ENCODE peak calls at places on chromosomes 3 and 15, in ten cellular contexts. U is A172; H is colonic mucosa; Z is activated CD4-positive, alpha-beta T cell treated with anti-CD3 and anti-CD28 coated beads, Interleukin-2, amount 50 U/mL, for 1 hour; X is HCT116; L is mesenteric fat pad; D is NCI-H1092; S is A549; Q is amygdala; O is cardiac muscle cell. J is an unnamed sample.

GRCh38 chr3:5078151-5078550 is 43.9 kb upstream of the ARL8B start:
- DNase-seq in O (no peak), H (no peak), U (peak; percentile 79), X (no peak), Q (no peak), D (no peak), S (peak; percentile 52), Z (no peak), L (no peak), J (no peak)

GRCh38 chr15:99983171-99983891 is 250.1 kb upstream of the LYSMD4 start:
- DNase-seq in Q (no peak), O (peak; percentile 35), S (no peak), H (no peak), X (no peak), U (no peak), Z (no peak), D (no peak), L (no peak), J (no peak)

GRCh38 chr3:120622870-120623718 is 27.0 kb downstream of the NDUFB4 start:
- DNase-seq in Q (no peak), X (peak; percentile 93), O (no peak), D (no peak), U (peak; percentile 98), H (peak; percentile 23), L (no peak), Z (peak; percentile 2), S (peak; percentile 79), J (peak; percentile 16)

GRCh38 chr15:62449638-62450037 is 284.6 kb upstream of the C2CD4B start:
- DNase-seq in H (no peak), Q (no peak), X (no peak), L (no peak), Z (no peak), U (no peak), D (no peak), S (no peak), O (no peak), J (no peak)

GRCh38 chr3:45965281-45966052 is 22.2 kb downstream of the CXCR6 start:
- DNase-seq in D (no peak), Q (no peak), X (no peak), Z (no peak), L (no peak), U (no peak), S (no peak), H (no peak), O (no peak), J (no peak)

GRCh38 chr3:96931491-96931890 is 117.1 kb downstream of the EPHA6 start:
- DNase-seq in H (no peak), S (no peak), Z (no peak), Q (no peak), U (no peak), O (no peak), D (peak; percentile 23), L (no peak), X (no peak), J (no peak)

GRCh38 chr3:75101329-75102147 is 487.1 kb upstream of the CNTN3 start:
- DNase-seq in Z (no peak), L (no peak), H (no peak), D (no peak), Q (no peak), O (no peak), S (no peak), U (no peak), X (no peak), J (no peak)

GRCh38 chr3:16632395-16632794 is 27.2 kb upstream of the DAZL start:
- DNase-seq in Z (no peak), X (no peak), Q (no peak), H (no peak), S (no peak), O (no peak), D (no peak), L (no peak), U (no peak), J (no peak)

GRCh38 chr15:69303337-69304175 is 4.8 kb downstream of the PAQR5 start:
- DNase-seq in X (no peak), U (no peak), Q (no peak), Z (no peak), D (no peak), S (peak; percentile 58), H (no peak), O (peak; percentile 56), L (no peak), J (no peak)

GRCh38 chr3:7630925-7631324 is 770.0 kb downstream of the GRM7 start:
- DNase-seq in Q (no peak), U (peak; percentile 3), Z (no peak), H (peak; percentile 19), S (no peak), X (no peak), D (no peak), L (no peak), O (peak; percentile 77), J (no peak)

GRCh38 chr3:120506076-120506827 is 55.5 kb upstream of the FSTL1 start:
- DNase-seq in D (no peak), Z (no peak), L (no peak), S (no peak), O (no peak), X (no peak), Q (no peak), U (no peak), H (no peak), J (no peak)

GRCh38 chr3:32428092-32429068 is 36.7 kb downstream of the CMTM7 start:
- DNase-seq in L (no peak), Z (peak; percentile 37), U (no peak), Q (no peak), S (no peak), X (no peak), D (no peak), H (peak; percentile 16), O (no peak), J (no peak)

GRCh38 chr3:185940951-185941350 is 3.1 kb upstream of the TRA2B start:
- DNase-seq in H (no peak), Z (no peak), Q (no peak), X (no peak), U (no peak), O (no peak), D (no peak), L (no peak), S (no peak), J (no peak)

GRCh38 chr15:78715930-78716329 is 74.9 kb upstream of the CHRNB4 start:
- DNase-seq in L (no peak), X (no peak), H (no peak), O (peak; percentile 23), Z (no peak), Q (no peak), U (peak; percentile 90), S (peak; percentile 68), D (no peak), J (no peak)

GRCh38 chr15:85329561-85330421 is 50.6 kb upstream of the AKAP13 start:
- DNase-seq in D (no peak), S (peak; percentile 44), L (no peak), X (no peak), U (peak; percentile 65), H (peak; percentile 64), Z (no peak), Q (no peak), O (peak; percentile 51), J (peak; percentile 48)

GRCh38 chr3:33883538-33884203 is 85.2 kb downstream of the PDCD6IP start:
- DNase-seq in L (no peak), S (peak; percentile 33), U (peak; percentile 46), H (peak; percentile 30), Z (no peak), O (peak; percentile 51), X (peak; percentile 23), D (peak; percentile 17), Q (no peak), J (no peak)

GRCh38 chr15:99434506-99435137 is 131.2 kb upstream of the MEF2A start:
- DNase-seq in L (peak; percentile 81), S (no peak), Z (no peak), X (no peak), H (no peak), U (no peak), Q (no peak), O (no peak), D (no peak), J (no peak)

GRCh38 chr3:65927576-65927975 is 111.1 kb downstream of the MAGI1 start:
- DNase-seq in O (no peak), S (no peak), Z (no peak), U (peak; percentile 27), D (peak; percentile 3), L (no peak), H (no peak), X (no peak), Q (no peak), J (no peak)

GRCh38 chr3:107574650-107575049 is 51.9 kb downstream of the BBX start:
- DNase-seq in S (peak; percentile 56), Z (no peak), O (peak; percentile 72), Q (no peak), D (no peak), L (no peak), H (no peak), X (peak; percentile 2), U (peak; percentile 40), J (no peak)

GRCh38 chr3:66538390-66538789 is 37.6 kb upstream of the LRIG1 start:
- DNase-seq in Z (no peak), O (no peak), H (no peak), X (no peak), D (no peak), S (no peak), Q (no peak), L (no peak), U (no peak), J (no peak)

GRCh38 chr3:40714771-40715170 is 190.0 kb downstream of the ZNF621 start:
- DNase-seq in D (no peak), L (no peak), U (no peak), Q (no peak), X (no peak), Z (no peak), S (no peak), H (no peak), O (no peak), J (no peak)

GRCh38 chr3:50671331-50671730 is 3.4 kb upstream of the DOCK3 start:
- DNase-seq in O (peak; percentile 70), U (peak; percentile 96), D (peak; percentile 66), X (peak; percentile 56), S (peak; percentile 68), Z (no peak), Q (no peak), L (no peak), H (no peak), J (no peak)

GRCh38 chr3:114409291-114409690 is 115.5 kb downstream of the TIGIT start:
- DNase-seq in U (no peak), D (peak; percentile 83), X (no peak), Z (no peak), H (no peak), L (no peak), O (no peak), Q (no peak), S (no peak), J (no peak)

GRCh38 chr15:31267161-31268107 is 59.2 kb upstream of the KLF13 start:
- DNase-seq in O (no peak), Q (no peak), X (no peak), U (no peak), S (no peak), D (no peak), L (peak; percentile 47), Z (no peak), H (peak; percentile 20), J (peak; percentile 32)

J was measured in CD4-positive, CD25-positive, alpha-beta regulatory T cell.